ENCODE peak calls at places on chromosomes 12 and 14, in seven cellular contexts. K is A549; N is anterior cingulate cortex; M is stimulated activated effector memory CD8-positive, alpha-beta T cell treated with anti-CD3 and anti-CD28 coated beads, Interleukin-12 subunit alpha, Interleukin-12 subunit beta, amount 100 ng/mL, for 72 hours; A is KBM-7; T is fibroblast of pulmonary artery; O is uterus. U is an unnamed sample.

GRCh38 chr12:6957151-6957701 is 6.1 kb downstream of the PTPN6 start:
- DNase-seq in O (no peak), M (no peak), K (no peak), T (no peak), N (no peak), A (no peak), U (no peak)

GRCh38 chr12:86091676-86092075 is 164.5 kb downstream of the MGAT4C start:
- DNase-seq in M (no peak), N (no peak), K (no peak), O (no peak), A (no peak), T (no peak), U (no peak)

GRCh38 chr14:102071283-102071998 is 15.4 kb downstream of the HSP90AA1 start:
- DNase-seq in A (no peak), K (no peak), T (peak), O (no peak), M (no peak), N (no peak), U (no peak)

GRCh38 chr12:66241061-66242043 is 52.3 kb downstream of the IRAK3 start:
- DNase-seq in O (no peak), T (peak), A (peak), K (no peak), N (no peak), M (no peak), U (no peak)

GRCh38 chr14:58549358-58549757 is 88.4 kb upstream of the DACT1 start:
- DNase-seq in T (no peak), K (no peak), O (no peak), M (no peak), N (no peak), A (no peak), U (no peak)

GRCh38 chr12:121505513-121505912 is 75.3 kb downstream of the KDM2B start:
- DNase-seq in M (no peak), N (no peak), K (no peak), T (peak), O (no peak), A (no peak), U (no peak)

GRCh38 chr12:63889721-63890509 is 45.4 kb downstream of the SRGAP1 start:
- DNase-seq in O (no peak), N (no peak), T (no peak), K (no peak), A (no peak), M (no peak), U (no peak)

GRCh38 chr14:89992273-89992672 is 36.5 kb downstream of the TDP1 start:
- DNase-seq in A (no peak), O (no peak), N (no peak), K (no peak), T (no peak), M (no peak), U (no peak)

GRCh38 chr12:120234643-120235368 is 30.7 kb downstream of the PXN start:
- DNase-seq in N (peak), A (peak), K (peak), T (peak), M (no peak), O (peak), U (no peak)